ENCODE peak calls at places on chromosomes 7 and 10, in four cellular contexts. One of them, this sample, is unnamed.
A peak's percentile ranks its signal among the peaks of the same experiment; 100 is the strongest.

GRCh38 chr7:5636914-5637313 is 144.5 kb downstream of the RNF216 start:
- DNase-seq in stimulated activated naive CD8-positive, alpha-beta T cell treated with anti-CD3 and anti-CD28 coated beads, Interleukin-15, Interleukin-2, amounts not matched to agents 100 U/mL and 50 U/mL, for 24 hours: no peak
- DNase-seq in stimulated activated CD4-positive, alpha-beta T cell treated with anti-CD3 and anti-CD28 coated beads, Interleukin-12 subunit alpha, Interleukin-12 subunit beta, amount 100 ng/mL, for 4 hours: no peak
- DNase-seq in NT2/D1: no peak
- DNase-seq in this sample: no peak

GRCh38 chr10:8331387-8331786 is 276.9 kb downstream of the GATA3 start:
- DNase-seq in stimulated activated naive CD8-positive, alpha-beta T cell treated with anti-CD3 and anti-CD28 coated beads, Interleukin-15, Interleukin-2, amounts not matched to agents 100 U/mL and 50 U/mL, for 24 hours: peak; percentile 26
- DNase-seq in stimulated activated CD4-positive, alpha-beta T cell treated with anti-CD3 and anti-CD28 coated beads, Interleukin-12 subunit alpha, Interleukin-12 subunit beta, amount 100 ng/mL, for 4 hours: no peak
- DNase-seq in NT2/D1: no peak
- DNase-seq in this sample: no peak

GRCh38 chr10:43778571-43778970 is 129.9 kb upstream of the ZNF32 start:
- DNase-seq in stimulated activated naive CD8-positive, alpha-beta T cell treated with anti-CD3 and anti-CD28 coated beads, Interleukin-15, Interleukin-2, amounts not matched to agents 100 U/mL and 50 U/mL, for 24 hours: no peak
- DNase-seq in stimulated activated CD4-positive, alpha-beta T cell treated with anti-CD3 and anti-CD28 coated beads, Interleukin-12 subunit alpha, Interleukin-12 subunit beta, amount 100 ng/mL, for 4 hours: no peak
- DNase-seq in NT2/D1: no peak
- DNase-seq in this sample: no peak

GRCh38 chr7:29991937-29992336 is 2.3 kb upstream of the SCRN1 start:
- DNase-seq in stimulated activated naive CD8-positive, alpha-beta T cell treated with anti-CD3 and anti-CD28 coated beads, Interleukin-15, Interleukin-2, amounts not matched to agents 100 U/mL and 50 U/mL, for 24 hours: no peak
- DNase-seq in stimulated activated CD4-positive, alpha-beta T cell treated with anti-CD3 and anti-CD28 coated beads, Interleukin-12 subunit alpha, Interleukin-12 subunit beta, amount 100 ng/mL, for 4 hours: no peak
- DNase-seq in NT2/D1: no peak
- DNase-seq in this sample: no peak

GRCh38 chr7:47725031-47725780 is 143.3 kb upstream of the TNS3 start:
- DNase-seq in stimulated activated naive CD8-positive, alpha-beta T cell treated with anti-CD3 and anti-CD28 coated beads, Interleukin-15, Interleukin-2, amounts not matched to agents 100 U/mL and 50 U/mL, for 24 hours: no peak
- DNase-seq in stimulated activated CD4-positive, alpha-beta T cell treated with anti-CD3 and anti-CD28 coated beads, Interleukin-12 subunit alpha, Interleukin-12 subunit beta, amount 100 ng/mL, for 4 hours: no peak
- DNase-seq in NT2/D1: no peak
- DNase-seq in this sample: no peak

GRCh38 chr7:102974366-102975236 is 61.8 kb downstream of the LRRC17 start:
- DNase-seq in stimulated activated naive CD8-positive, alpha-beta T cell treated with anti-CD3 and anti-CD28 coated beads, Interleukin-15, Interleukin-2, amounts not matched to agents 100 U/mL and 50 U/mL, for 24 hours: no peak
- DNase-seq in stimulated activated CD4-positive, alpha-beta T cell treated with anti-CD3 and anti-CD28 coated beads, Interleukin-12 subunit alpha, Interleukin-12 subunit beta, amount 100 ng/mL, for 4 hours: no peak
- DNase-seq in NT2/D1: peak; percentile 3
- DNase-seq in this sample: no peak

GRCh38 chr7:113996405-113996804 is 77.6 kb upstream of the PPP1R3A start:
- DNase-seq in stimulated activated naive CD8-positive, alpha-beta T cell treated with anti-CD3 and anti-CD28 coated beads, Interleukin-15, Interleukin-2, amounts not matched to agents 100 U/mL and 50 U/mL, for 24 hours: no peak
- DNase-seq in stimulated activated CD4-positive, alpha-beta T cell treated with anti-CD3 and anti-CD28 coated beads, Interleukin-12 subunit alpha, Interleukin-12 subunit beta, amount 100 ng/mL, for 4 hours: no peak
- DNase-seq in NT2/D1: no peak
- DNase-seq in this sample: no peak

GRCh38 chr10:10307551-10307950 is 710.1 kb upstream of the CELF2 start:
- DNase-seq in stimulated activated naive CD8-positive, alpha-beta T cell treated with anti-CD3 and anti-CD28 coated beads, Interleukin-15, Interleukin-2, amounts not matched to agents 100 U/mL and 50 U/mL, for 24 hours: no peak
- DNase-seq in stimulated activated CD4-positive, alpha-beta T cell treated with anti-CD3 and anti-CD28 coated beads, Interleukin-12 subunit alpha, Interleukin-12 subunit beta, amount 100 ng/mL, for 4 hours: no peak
- DNase-seq in NT2/D1: no peak
- DNase-seq in this sample: no peak

GRCh38 chr7:96418600-96418999 is 96.7 kb upstream of the SLC25A13 start:
- DNase-seq in stimulated activated naive CD8-positive, alpha-beta T cell treated with anti-CD3 and anti-CD28 coated beads, Interleukin-15, Interleukin-2, amounts not matched to agents 100 U/mL and 50 U/mL, for 24 hours: no peak
- DNase-seq in stimulated activated CD4-positive, alpha-beta T cell treated with anti-CD3 and anti-CD28 coated beads, Interleukin-12 subunit alpha, Interleukin-12 subunit beta, amount 100 ng/mL, for 4 hours: no peak
- DNase-seq in NT2/D1: no peak
- DNase-seq in this sample: no peak

GRCh38 chr10:11167233-11167979 is 149.7 kb downstream of the CELF2 start:
- DNase-seq in stimulated activated naive CD8-positive, alpha-beta T cell treated with anti-CD3 and anti-CD28 coated beads, Interleukin-15, Interleukin-2, amounts not matched to agents 100 U/mL and 50 U/mL, for 24 hours: no peak
- DNase-seq in stimulated activated CD4-positive, alpha-beta T cell treated with anti-CD3 and anti-CD28 coated beads, Interleukin-12 subunit alpha, Interleukin-12 subunit beta, amount 100 ng/mL, for 4 hours: no peak
- DNase-seq in NT2/D1: no peak
- DNase-seq in this sample: no peak

GRCh38 chr10:36066102-36066501 is 424.0 kb upstream of the FZD8 start:
- DNase-seq in stimulated activated naive CD8-positive, alpha-beta T cell treated with anti-CD3 and anti-CD28 coated beads, Interleukin-15, Interleukin-2, amounts not matched to agents 100 U/mL and 50 U/mL, for 24 hours: no peak
- DNase-seq in stimulated activated CD4-positive, alpha-beta T cell treated with anti-CD3 and anti-CD28 coated beads, Interleukin-12 subunit alpha, Interleukin-12 subunit beta, amount 100 ng/mL, for 4 hours: no peak
- DNase-seq in NT2/D1: no peak
- DNase-seq in this sample: no peak

GRCh38 chr10:17379151-17379690 is 75.2 kb downstream of the ST8SIA6 start:
- DNase-seq in stimulated activated naive CD8-positive, alpha-beta T cell treated with anti-CD3 and anti-CD28 coated beads, Interleukin-15, Interleukin-2, amounts not matched to agents 100 U/mL and 50 U/mL, for 24 hours: no peak
- DNase-seq in stimulated activated CD4-positive, alpha-beta T cell treated with anti-CD3 and anti-CD28 coated beads, Interleukin-12 subunit alpha, Interleukin-12 subunit beta, amount 100 ng/mL, for 4 hours: no peak
- DNase-seq in NT2/D1: no peak
- DNase-seq in this sample: no peak

GRCh38 chr10:104483582-104483981 is 129.9 kb downstream of the CFAP58 start:
- DNase-seq in stimulated activated naive CD8-positive, alpha-beta T cell treated with anti-CD3 and anti-CD28 coated beads, Interleukin-15, Interleukin-2, amounts not matched to agents 100 U/mL and 50 U/mL, for 24 hours: peak; percentile 18
- DNase-seq in stimulated activated CD4-positive, alpha-beta T cell treated with anti-CD3 and anti-CD28 coated beads, Interleukin-12 subunit alpha, Interleukin-12 subunit beta, amount 100 ng/mL, for 4 hours: no peak
- DNase-seq in NT2/D1: no peak
- DNase-seq in this sample: no peak

GRCh38 chr10:48990226-48990625 is 50.6 kb upstream of the LRRC18 start:
- DNase-seq in stimulated activated naive CD8-positive, alpha-beta T cell treated with anti-CD3 and anti-CD28 coated beads, Interleukin-15, Interleukin-2, amounts not matched to agents 100 U/mL and 50 U/mL, for 24 hours: no peak
- DNase-seq in stimulated activated CD4-positive, alpha-beta T cell treated with anti-CD3 and anti-CD28 coated beads, Interleukin-12 subunit alpha, Interleukin-12 subunit beta, amount 100 ng/mL, for 4 hours: no peak
- DNase-seq in NT2/D1: no peak
- DNase-seq in this sample: no peak

GRCh38 chr7:134916428-134916883 is 69.9 kb upstream of the AGBL3 start:
- DNase-seq in stimulated activated naive CD8-positive, alpha-beta T cell treated with anti-CD3 and anti-CD28 coated beads, Interleukin-15, Interleukin-2, amounts not matched to agents 100 U/mL and 50 U/mL, for 24 hours: no peak
- DNase-seq in stimulated activated CD4-positive, alpha-beta T cell treated with anti-CD3 and anti-CD28 coated beads, Interleukin-12 subunit alpha, Interleukin-12 subunit beta, amount 100 ng/mL, for 4 hours: no peak
- DNase-seq in NT2/D1: no peak
- DNase-seq in this sample: no peak

GRCh38 chr7:73721237-73721848 is 1.9 kb upstream of the STX1A start:
- DNase-seq in stimulated activated naive CD8-positive, alpha-beta T cell treated with anti-CD3 and anti-CD28 coated beads, Interleukin-15, Interleukin-2, amounts not matched to agents 100 U/mL and 50 U/mL, for 24 hours: no peak
- DNase-seq in stimulated activated CD4-positive, alpha-beta T cell treated with anti-CD3 and anti-CD28 coated beads, Interleukin-12 subunit alpha, Interleukin-12 subunit beta, amount 100 ng/mL, for 4 hours: no peak
- DNase-seq in NT2/D1: no peak
- DNase-seq in this sample: no peak

GRCh38 chr7:29453022-29453421 is 110.6 kb upstream of the PRR15 start:
- DNase-seq in stimulated activated naive CD8-positive, alpha-beta T cell treated with anti-CD3 and anti-CD28 coated beads, Interleukin-15, Interleukin-2, amounts not matched to agents 100 U/mL and 50 U/mL, for 24 hours: no peak
- DNase-seq in stimulated activated CD4-positive, alpha-beta T cell treated with anti-CD3 and anti-CD28 coated beads, Interleukin-12 subunit alpha, Interleukin-12 subunit beta, amount 100 ng/mL, for 4 hours: no peak
- DNase-seq in NT2/D1: no peak
- DNase-seq in this sample: no peak

GRCh38 chr7:45592230-45592991 is 18.2 kb downstream of the ADCY1 start:
- DNase-seq in stimulated activated naive CD8-positive, alpha-beta T cell treated with anti-CD3 and anti-CD28 coated beads, Interleukin-15, Interleukin-2, amounts not matched to agents 100 U/mL and 50 U/mL, for 24 hours: no peak
- DNase-seq in stimulated activated CD4-positive, alpha-beta T cell treated with anti-CD3 and anti-CD28 coated beads, Interleukin-12 subunit alpha, Interleukin-12 subunit beta, amount 100 ng/mL, for 4 hours: no peak
- DNase-seq in NT2/D1: no peak
- DNase-seq in this sample: no peak

GRCh38 chr7:44971188-44971907 is 7.5 kb downstream of the MYO1G start:
- DNase-seq in stimulated activated naive CD8-positive, alpha-beta T cell treated with anti-CD3 and anti-CD28 coated beads, Interleukin-15, Interleukin-2, amounts not matched to agents 100 U/mL and 50 U/mL, for 24 hours: peak; percentile 4
- DNase-seq in stimulated activated CD4-positive, alpha-beta T cell treated with anti-CD3 and anti-CD28 coated beads, Interleukin-12 subunit alpha, Interleukin-12 subunit beta, amount 100 ng/mL, for 4 hours: no peak
- DNase-seq in NT2/D1: no peak
- DNase-seq in this sample: no peak

GRCh38 chr10:12350925-12351324 is 1.6 kb downstream of the CAMK1D start:
- DNase-seq in stimulated activated naive CD8-positive, alpha-beta T cell treated with anti-CD3 and anti-CD28 coated beads, Interleukin-15, Interleukin-2, amounts not matched to agents 100 U/mL and 50 U/mL, for 24 hours: peak; percentile 31
- DNase-seq in stimulated activated CD4-positive, alpha-beta T cell treated with anti-CD3 and anti-CD28 coated beads, Interleukin-12 subunit alpha, Interleukin-12 subunit beta, amount 100 ng/mL, for 4 hours: no peak
- DNase-seq in NT2/D1: no peak
- DNase-seq in this sample: no peak

GRCh38 chr7:157279973-157280841 is 56.6 kb upstream of the DNAJB6 start:
- DNase-seq in stimulated activated naive CD8-positive, alpha-beta T cell treated with anti-CD3 and anti-CD28 coated beads, Interleukin-15, Interleukin-2, amounts not matched to agents 100 U/mL and 50 U/mL, for 24 hours: no peak
- DNase-seq in stimulated activated CD4-positive, alpha-beta T cell treated with anti-CD3 and anti-CD28 coated beads, Interleukin-12 subunit alpha, Interleukin-12 subunit beta, amount 100 ng/mL, for 4 hours: no peak
- DNase-seq in NT2/D1: no peak
- DNase-seq in this sample: no peak

GRCh38 chr7:132519936-132520335 is 56.3 kb downstream of the PLXNA4 start:
- DNase-seq in stimulated activated naive CD8-positive, alpha-beta T cell treated with anti-CD3 and anti-CD28 coated beads, Interleukin-15, Interleukin-2, amounts not matched to agents 100 U/mL and 50 U/mL, for 24 hours: no peak
- DNase-seq in stimulated activated CD4-positive, alpha-beta T cell treated with anti-CD3 and anti-CD28 coated beads, Interleukin-12 subunit alpha, Interleukin-12 subunit beta, amount 100 ng/mL, for 4 hours: no peak
- DNase-seq in NT2/D1: no peak
- DNase-seq in this sample: no peak

GRCh38 chr10:32962541-32962940 is 4.5 kb upstream of the ITGB1 start:
- DNase-seq in stimulated activated naive CD8-positive, alpha-beta T cell treated with anti-CD3 and anti-CD28 coated beads, Interleukin-15, Interleukin-2, amounts not matched to agents 100 U/mL and 50 U/mL, for 24 hours: no peak
- DNase-seq in stimulated activated CD4-positive, alpha-beta T cell treated with anti-CD3 and anti-CD28 coated beads, Interleukin-12 subunit alpha, Interleukin-12 subunit beta, amount 100 ng/mL, for 4 hours: no peak
- DNase-seq in NT2/D1: no peak
- DNase-seq in this sample: no peak

GRCh38 chr10:13685885-13686284 is 99.1 kb downstream of the PRPF18 start:
- DNase-seq in stimulated activated naive CD8-positive, alpha-beta T cell treated with anti-CD3 and anti-CD28 coated beads, Interleukin-15, Interleukin-2, amounts not matched to agents 100 U/mL and 50 U/mL, for 24 hours: no peak
- DNase-seq in stimulated activated CD4-positive, alpha-beta T cell treated with anti-CD3 and anti-CD28 coated beads, Interleukin-12 subunit alpha, Interleukin-12 subunit beta, amount 100 ng/mL, for 4 hours: no peak
- DNase-seq in NT2/D1: no peak
- DNase-seq in this sample: no peak

GRCh38 chr10:121078672-121079102 is 227.5 kb downstream of the WDR11 start:
- DNase-seq in stimulated activated naive CD8-positive, alpha-beta T cell treated with anti-CD3 and anti-CD28 coated beads, Interleukin-15, Interleukin-2, amounts not matched to agents 100 U/mL and 50 U/mL, for 24 hours: no peak
- DNase-seq in stimulated activated CD4-positive, alpha-beta T cell treated with anti-CD3 and anti-CD28 coated beads, Interleukin-12 subunit alpha, Interleukin-12 subunit beta, amount 100 ng/mL, for 4 hours: no peak
- DNase-seq in NT2/D1: no peak
- DNase-seq in this sample: no peak

GRCh38 chr7:65438593-65438992 is 64.9 kb downstream of the ZNF92 start:
- DNase-seq in stimulated activated naive CD8-positive, alpha-beta T cell treated with anti-CD3 and anti-CD28 coated beads, Interleukin-15, Interleukin-2, amounts not matched to agents 100 U/mL and 50 U/mL, for 24 hours: no peak
- DNase-seq in stimulated activated CD4-positive, alpha-beta T cell treated with anti-CD3 and anti-CD28 coated beads, Interleukin-12 subunit alpha, Interleukin-12 subunit beta, amount 100 ng/mL, for 4 hours: no peak
- DNase-seq in NT2/D1: no peak
- DNase-seq in this sample: no peak

GRCh38 chr7:98982686-98983085 is 104.4 kb downstream of the TRRAP start:
- DNase-seq in stimulated activated naive CD8-positive, alpha-beta T cell treated with anti-CD3 and anti-CD28 coated beads, Interleukin-15, Interleukin-2, amounts not matched to agents 100 U/mL and 50 U/mL, for 24 hours: no peak
- DNase-seq in stimulated activated CD4-positive, alpha-beta T cell treated with anti-CD3 and anti-CD28 coated beads, Interleukin-12 subunit alpha, Interleukin-12 subunit beta, amount 100 ng/mL, for 4 hours: no peak
- DNase-seq in NT2/D1: no peak
- DNase-seq in this sample: no peak

GRCh38 chr10:102230861-102231356 is 4.8 kb downstream of the ELOVL3 start:
- DNase-seq in stimulated activated naive CD8-positive, alpha-beta T cell treated with anti-CD3 and anti-CD28 coated beads, Interleukin-15, Interleukin-2, amounts not matched to agents 100 U/mL and 50 U/mL, for 24 hours: peak; percentile 62
- DNase-seq in stimulated activated CD4-positive, alpha-beta T cell treated with anti-CD3 and anti-CD28 coated beads, Interleukin-12 subunit alpha, Interleukin-12 subunit beta, amount 100 ng/mL, for 4 hours: peak; percentile 43
- DNase-seq in NT2/D1: no peak
- DNase-seq in this sample: peak; percentile 75

GRCh38 chr7:19815546-19815945 is 42.1 kb upstream of the TMEM196 start:
- DNase-seq in stimulated activated naive CD8-positive, alpha-beta T cell treated with anti-CD3 and anti-CD28 coated beads, Interleukin-15, Interleukin-2, amounts not matched to agents 100 U/mL and 50 U/mL, for 24 hours: no peak
- DNase-seq in stimulated activated CD4-positive, alpha-beta T cell treated with anti-CD3 and anti-CD28 coated beads, Interleukin-12 subunit alpha, Interleukin-12 subunit beta, amount 100 ng/mL, for 4 hours: no peak
- DNase-seq in NT2/D1: no peak
- DNase-seq in this sample: no peak

GRCh38 chr10:2929457-2929856 is 137.9 kb upstream of the PFKP start:
- DNase-seq in stimulated activated naive CD8-positive, alpha-beta T cell treated with anti-CD3 and anti-CD28 coated beads, Interleukin-15, Interleukin-2, amounts not matched to agents 100 U/mL and 50 U/mL, for 24 hours: no peak
- DNase-seq in stimulated activated CD4-positive, alpha-beta T cell treated with anti-CD3 and anti-CD28 coated beads, Interleukin-12 subunit alpha, Interleukin-12 subunit beta, amount 100 ng/mL, for 4 hours: no peak
- DNase-seq in NT2/D1: peak; percentile 11
- DNase-seq in this sample: no peak

GRCh38 chr7:158357106-158357897 is 230.3 kb downstream of the PTPRN2 start:
- DNase-seq in stimulated activated naive CD8-positive, alpha-beta T cell treated with anti-CD3 and anti-CD28 coated beads, Interleukin-15, Interleukin-2, amounts not matched to agents 100 U/mL and 50 U/mL, for 24 hours: no peak
- DNase-seq in stimulated activated CD4-positive, alpha-beta T cell treated with anti-CD3 and anti-CD28 coated beads, Interleukin-12 subunit alpha, Interleukin-12 subunit beta, amount 100 ng/mL, for 4 hours: no peak
- DNase-seq in NT2/D1: no peak
- DNase-seq in this sample: no peak

GRCh38 chr10:75586814-75587213 is 155.4 kb downstream of the LRMDA start:
- DNase-seq in stimulated activated naive CD8-positive, alpha-beta T cell treated with anti-CD3 and anti-CD28 coated beads, Interleukin-15, Interleukin-2, amounts not matched to agents 100 U/mL and 50 U/mL, for 24 hours: no peak
- DNase-seq in stimulated activated CD4-positive, alpha-beta T cell treated with anti-CD3 and anti-CD28 coated beads, Interleukin-12 subunit alpha, Interleukin-12 subunit beta, amount 100 ng/mL, for 4 hours: no peak
- DNase-seq in NT2/D1: no peak
- DNase-seq in this sample: no peak

GRCh38 chr7:46522354-46522906 is 601.4 kb upstream of the IGFBP3 start:
- DNase-seq in stimulated activated naive CD8-positive, alpha-beta T cell treated with anti-CD3 and anti-CD28 coated beads, Interleukin-15, Interleukin-2, amounts not matched to agents 100 U/mL and 50 U/mL, for 24 hours: no peak
- DNase-seq in stimulated activated CD4-positive, alpha-beta T cell treated with anti-CD3 and anti-CD28 coated beads, Interleukin-12 subunit alpha, Interleukin-12 subunit beta, amount 100 ng/mL, for 4 hours: no peak
- DNase-seq in NT2/D1: no peak
- DNase-seq in this sample: no peak

GRCh38 chr7:42522227-42522991 is 285.4 kb upstream of the GLI3 start:
- DNase-seq in stimulated activated naive CD8-positive, alpha-beta T cell treated with anti-CD3 and anti-CD28 coated beads, Interleukin-15, Interleukin-2, amounts not matched to agents 100 U/mL and 50 U/mL, for 24 hours: no peak
- DNase-seq in stimulated activated CD4-positive, alpha-beta T cell treated with anti-CD3 and anti-CD28 coated beads, Interleukin-12 subunit alpha, Interleukin-12 subunit beta, amount 100 ng/mL, for 4 hours: no peak
- DNase-seq in NT2/D1: no peak
- DNase-seq in this sample: no peak

GRCh38 chr10:45421231-45422097 is 47.4 kb downstream of the ALOX5 start:
- DNase-seq in stimulated activated naive CD8-positive, alpha-beta T cell treated with anti-CD3 and anti-CD28 coated beads, Interleukin-15, Interleukin-2, amounts not matched to agents 100 U/mL and 50 U/mL, for 24 hours: peak; percentile 50
- DNase-seq in stimulated activated CD4-positive, alpha-beta T cell treated with anti-CD3 and anti-CD28 coated beads, Interleukin-12 subunit alpha, Interleukin-12 subunit beta, amount 100 ng/mL, for 4 hours: no peak
- DNase-seq in NT2/D1: no peak
- DNase-seq in this sample: peak; percentile 30

GRCh38 chr10:88076027-88076880 is 212.8 kb downstream of the PTEN start:
- DNase-seq in stimulated activated naive CD8-positive, alpha-beta T cell treated with anti-CD3 and anti-CD28 coated beads, Interleukin-15, Interleukin-2, amounts not matched to agents 100 U/mL and 50 U/mL, for 24 hours: no peak
- DNase-seq in stimulated activated CD4-positive, alpha-beta T cell treated with anti-CD3 and anti-CD28 coated beads, Interleukin-12 subunit alpha, Interleukin-12 subunit beta, amount 100 ng/mL, for 4 hours: no peak
- DNase-seq in NT2/D1: no peak
- DNase-seq in this sample: no peak

GRCh38 chr7:127874951-127875608 is 156.2 kb downstream of the LRRC4 start:
- DNase-seq in stimulated activated naive CD8-positive, alpha-beta T cell treated with anti-CD3 and anti-CD28 coated beads, Interleukin-15, Interleukin-2, amounts not matched to agents 100 U/mL and 50 U/mL, for 24 hours: no peak
- DNase-seq in stimulated activated CD4-positive, alpha-beta T cell treated with anti-CD3 and anti-CD28 coated beads, Interleukin-12 subunit alpha, Interleukin-12 subunit beta, amount 100 ng/mL, for 4 hours: no peak
- DNase-seq in NT2/D1: no peak
- DNase-seq in this sample: no peak

GRCh38 chr10:125262920-125263319 is 102.6 kb upstream of the CTBP2 start:
- DNase-seq in stimulated activated naive CD8-positive, alpha-beta T cell treated with anti-CD3 and anti-CD28 coated beads, Interleukin-15, Interleukin-2, amounts not matched to agents 100 U/mL and 50 U/mL, for 24 hours: no peak
- DNase-seq in stimulated activated CD4-positive, alpha-beta T cell treated with anti-CD3 and anti-CD28 coated beads, Interleukin-12 subunit alpha, Interleukin-12 subunit beta, amount 100 ng/mL, for 4 hours: no peak
- DNase-seq in NT2/D1: no peak
- DNase-seq in this sample: no peak

GRCh38 chr7:130486114-130486962 is 5.5 kb upstream of the MEST start:
- DNase-seq in stimulated activated naive CD8-positive, alpha-beta T cell treated with anti-CD3 and anti-CD28 coated beads, Interleukin-15, Interleukin-2, amounts not matched to agents 100 U/mL and 50 U/mL, for 24 hours: peak; percentile 63
- DNase-seq in stimulated activated CD4-positive, alpha-beta T cell treated with anti-CD3 and anti-CD28 coated beads, Interleukin-12 subunit alpha, Interleukin-12 subunit beta, amount 100 ng/mL, for 4 hours: peak; percentile 57
- DNase-seq in NT2/D1: no peak
- DNase-seq in this sample: peak; percentile 73

This sample was measured in GM13977.